ENCODE peak calls at places on chromosome 3, in eight cellular contexts. K, B, A, N, H, R, E and G are unnamed samples.

GRCh38 chr3:17339233-17339632 is 403.2 kb downstream of the TBC1D5 start:
- DNase-seq in E (no peak), B (no peak), N (no peak), H (no peak), K (no peak), A (no peak), R (no peak), G (no peak)

GRCh38 chr3:157066335-157067071 is 93.4 kb downstream of the CCNL1 start:
- DNase-seq in N (no peak), E (no peak), H (no peak), K (peak), A (no peak), B (no peak), R (no peak), G (no peak)

GRCh38 chr3:183212565-183212964 is 40.5 kb upstream of the B3GNT5 start:
- DNase-seq in R (no peak), N (no peak), K (no peak), A (no peak), B (no peak), E (peak), H (no peak), G (peak)

GRCh38 chr3:45984331-45985312 is 11.0 kb downstream of the FYCO1 start:
- DNase-seq in K (peak), E (no peak), A (no peak), N (no peak), H (no peak), B (no peak), R (no peak), G (no peak)

GRCh38 chr3:58093573-58094195 is 85.5 kb downstream of the FLNB start:
- DNase-seq in R (no peak), K (peak), N (no peak), E (no peak), H (no peak), B (peak), A (no peak), G (no peak)

GRCh38 chr3:141737108-141737507 is 990 bp upstream of the RNF7 start:
- DNase-seq in N (no peak), B (no peak), A (no peak), H (no peak), R (no peak), K (no peak), E (no peak), G (no peak)

GRCh38 chr3:44883999-44884431 is 9.6 kb downstream of the TGM4 start:
- DNase-seq in H (no peak), R (peak), E (no peak), K (peak), B (peak), A (no peak), N (no peak), G (no peak)

GRCh38 chr3:160826408-160826807 is 70.4 kb downstream of the PPM1L start:
- DNase-seq in N (no peak), H (no peak), R (no peak), E (no peak), B (no peak), A (no peak), K (no peak), G (no peak)

GRCh38 chr3:126731044-126731443 is 27.0 kb downstream of the CHCHD6 start:
- DNase-seq in B (no peak), H (no peak), A (no peak), E (no peak), K (no peak), R (no peak), N (no peak), G (no peak)

GRCh38 chr3:126146525-126147146 is 33.8 kb downstream of the ALDH1L1 start:
- DNase-seq in E (no peak), N (no peak), K (no peak), B (no peak), R (no peak), A (peak), H (peak), G (no peak)

GRCh38 chr3:178562869-178563232 is 26.6 kb downstream of the KCNMB2 start:
- DNase-seq in N (no peak), B (no peak), K (peak), A (no peak), H (no peak), E (no peak), R (no peak), G (no peak)

GRCh38 chr3:122123885-122124284 is 59.6 kb upstream of the CASR start:
- DNase-seq in A (no peak), H (no peak), N (no peak), E (no peak), K (no peak), B (no peak), R (no peak), G (no peak)

GRCh38 chr3:28328188-28329151 is 20.1 kb upstream of the ZCWPW2 start:
- DNase-seq in B (no peak), R (no peak), K (peak), E (no peak), A (no peak), H (no peak), N (no peak), G (no peak)

GRCh38 chr3:77919244-77919643 is 879.3 kb downstream of the ROBO2 start:
- DNase-seq in R (no peak), B (no peak), H (no peak), K (no peak), A (no peak), N (no peak), E (no peak), G (no peak)

GRCh38 chr3:169813757-169814517 is 1.2 kb upstream of the LRRC34 start:
- DNase-seq in B (no peak), N (no peak), K (no peak), H (peak), A (no peak), E (no peak), R (no peak), G (peak)

GRCh38 chr3:48215876-48216275 is 7.4 kb upstream of the CAMP start:
- DNase-seq in R (no peak), K (no peak), A (no peak), B (no peak), E (peak), N (no peak), H (no peak), G (no peak)

GRCh38 chr3:52350981-52351761 is 35.1 kb downstream of the DNAH1 start:
- DNase-seq in N (no peak), A (peak), R (no peak), K (no peak), B (no peak), H (peak), E (no peak), G (peak)

GRCh38 chr3:115403791-115404190 is 219.5 kb upstream of the GAP43 start:
- DNase-seq in A (no peak), R (no peak), E (no peak), H (no peak), B (no peak), K (no peak), N (no peak), G (no peak)

GRCh38 chr3:33496449-33496848 is 56.2 kb upstream of the UBP1 start:
- DNase-seq in B (no peak), A (no peak), E (no peak), N (no peak), R (no peak), H (no peak), K (no peak), G (no peak)

GRCh38 chr3:33491697-33492096 is 51.5 kb upstream of the UBP1 start:
- DNase-seq in K (no peak), E (no peak), N (no peak), H (no peak), R (no peak), A (no peak), B (no peak), G (no peak)

GRCh38 chr3:33488246-33488645 is 48.0 kb upstream of the UBP1 start:
- DNase-seq in E (no peak), H (no peak), B (no peak), N (no peak), A (no peak), K (no peak), R (no peak), G (no peak)

GRCh38 chr3:33490641-33491241 is 50.5 kb upstream of the UBP1 start:
- DNase-seq in H (no peak), R (no peak), K (no peak), B (no peak), A (no peak), N (no peak), E (no peak), G (no peak)
- TF ChIP-seq CTCF in H (no peak), R (no peak), K (no peak), B (no peak), A (no peak), N (no peak), E (no peak), G (no peak)

DNA sequence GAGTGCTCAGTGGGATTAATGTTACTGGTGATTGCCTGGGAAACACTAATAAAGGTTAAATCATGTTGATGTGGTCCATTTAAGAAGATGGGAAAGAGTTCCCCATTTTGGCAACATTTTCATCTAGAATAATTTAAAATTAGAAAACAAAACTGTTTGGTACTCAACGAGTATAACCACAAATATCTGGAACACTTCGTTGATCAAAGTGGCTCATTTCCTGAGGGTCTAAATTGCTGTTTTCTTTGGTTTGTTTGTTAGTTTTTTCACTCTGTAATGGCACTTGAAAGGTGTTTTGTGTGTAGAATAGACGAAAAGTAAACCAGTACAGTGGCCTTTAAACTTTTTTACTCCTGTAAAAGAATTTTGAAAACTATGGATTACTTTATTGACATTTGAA is 73.9 kb downstream of the BBX start:
- DNase-seq in B (no peak), N (no peak), R (no peak), E (no peak), A (no peak), H (no peak), K (no peak), G (no peak)
- TF ChIP-seq CTCF in B (no peak), N (no peak), R (no peak), E (no peak), A (no peak), H (no peak), K (no peak), G (no peak)

DNA sequence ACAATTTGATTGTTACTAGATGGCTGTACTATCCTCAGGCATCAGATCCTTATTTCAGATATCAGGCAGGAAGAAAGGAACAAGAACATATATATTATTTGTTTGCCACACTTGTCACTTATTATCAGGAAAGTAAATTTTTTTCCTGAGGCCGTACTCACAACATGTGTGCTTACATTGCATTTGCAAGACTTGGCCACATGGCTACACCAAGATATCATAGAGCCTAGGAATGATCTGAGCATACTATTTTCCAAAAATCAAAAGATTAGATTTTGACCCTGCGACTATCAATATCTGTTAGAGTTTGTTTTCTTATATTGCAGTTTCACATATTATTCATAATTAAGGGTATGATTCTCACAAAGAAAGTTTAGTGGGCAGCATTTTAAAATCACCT is 426.2 kb upstream of the BCHE start:
- DNase-seq in E (no peak), B (no peak), K (no peak), A (no peak), N (no peak), R (no peak), H (no peak), G (no peak)
- TF ChIP-seq CTCF in E (no peak), B (peak), K (peak), A (no peak), N (no peak), R (no peak), H (no peak), G (no peak)

GRCh38 chr3:68817243-68817642 is 115.1 kb downstream of the TAFA4 start:
- DNase-seq in R (no peak), K (no peak), E (no peak), A (no peak), N (no peak), B (no peak), H (no peak), G (no peak)

DNA sequence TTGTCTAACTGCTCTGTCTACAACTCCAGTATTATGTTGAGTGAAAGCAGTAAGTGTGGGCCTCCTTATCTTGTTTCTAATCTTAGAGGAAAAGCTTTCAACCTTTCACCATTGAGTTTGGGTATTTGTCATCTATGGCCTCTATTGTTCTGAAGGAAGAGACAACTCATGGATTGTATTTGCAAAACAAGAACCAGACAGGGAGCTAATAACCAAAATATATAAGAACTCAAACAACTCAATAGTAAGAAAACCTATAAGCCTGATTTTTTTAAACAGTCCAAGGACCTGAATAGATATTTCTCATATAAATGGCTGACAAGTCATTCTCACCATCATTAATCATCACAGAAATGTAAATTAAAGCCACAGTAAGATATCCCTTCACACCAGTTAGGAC is 113.0 kb downstream of the TAFA4 start:
- DNase-seq in R (no peak), A (no peak), B (no peak), E (no peak), H (no peak), K (no peak), N (no peak), G (no peak)
- TF ChIP-seq CTCF in R (no peak), A (no peak), B (no peak), E (no peak), H (no peak), K (no peak), N (no peak), G (no peak)

GRCh38 chr3:71989165-71989564 is 204.2 kb upstream of the PROK2 start:
- DNase-seq in R (no peak), H (no peak), A (no peak), K (peak), B (peak), E (no peak), N (no peak), G (peak)

GRCh38 chr3:71990545-71990944 is 205.6 kb upstream of the PROK2 start:
- DNase-seq in R (no peak), B (no peak), K (no peak), N (no peak), A (no peak), E (no peak), H (no peak), G (no peak)

GRCh38 chr3:71987828-71988227 is 202.9 kb upstream of the PROK2 start:
- DNase-seq in H (no peak), A (no peak), N (no peak), B (no peak), K (peak), R (peak), E (no peak), G (no peak)

GRCh38 chr3:71984843-71985594 is 200.1 kb upstream of the PROK2 start:
- DNase-seq in B (no peak), R (no peak), K (no peak), E (no peak), A (no peak), N (no peak), H (no peak), G (no peak)

GRCh38 chr3:71987089-71987735 is 202.3 kb upstream of the PROK2 start:
- DNase-seq in B (peak), E (no peak), N (no peak), R (no peak), K (peak), A (no peak), H (no peak), G (no peak)
- TF ChIP-seq CTCF in B (peak), E (peak), N (peak), R (peak), K (peak), A (peak), H (peak), G (no peak)

DNA sequence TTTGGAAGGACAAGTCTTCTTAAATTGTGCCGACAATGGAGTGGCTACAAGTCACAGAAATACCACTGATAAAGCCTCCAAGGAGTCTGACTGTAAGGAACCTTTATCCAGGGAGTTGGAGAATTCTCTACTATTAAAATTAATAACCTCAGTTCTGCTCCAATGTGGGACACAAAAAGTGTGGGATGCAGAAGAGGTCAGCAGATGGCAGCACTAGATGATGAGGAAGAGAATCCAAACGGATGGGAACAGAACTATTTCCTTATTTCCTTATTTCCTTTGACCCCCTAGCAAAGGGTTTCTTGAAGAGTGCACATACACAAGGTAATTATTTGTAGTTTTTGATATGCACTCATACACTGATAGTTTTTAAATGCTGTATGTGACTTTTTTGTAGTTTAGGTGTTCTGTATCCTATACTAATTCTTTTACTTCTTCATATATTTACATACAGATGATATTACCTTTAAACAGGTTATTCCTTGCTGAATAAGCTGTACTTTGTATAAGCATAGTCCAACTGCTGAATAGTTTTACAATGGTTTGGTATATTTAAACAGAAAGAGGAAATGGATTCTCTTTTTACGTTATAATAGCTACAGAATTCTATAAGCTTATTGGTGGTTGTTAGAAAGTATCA is 25.6 kb upstream of the NLGN1 start:
- DNase-seq in B (peak), H (no peak), E (peak), A (no peak), N (no peak), K (peak), R (no peak), G (no peak)
- TF ChIP-seq CTCF in B (peak), H (peak), E (peak), A (peak), N (peak), K (peak), R (peak), G (peak)

GRCh38 chr3:10289785-10290355 is 2.9 kb downstream of the GHRL start:
- DNase-seq in B (no peak), K (no peak), E (no peak), N (no peak), A (no peak), H (no peak), R (no peak), G (no peak)
- TF ChIP-seq CTCF in B (no peak), K (no peak), E (no peak), N (no peak), A (no peak), H (no peak), R (no peak), G (no peak)

GRCh38 chr3:139982404-139982803 is 47.4 kb downstream of the CLSTN2 start:
- DNase-seq in R (no peak), K (peak), N (no peak), E (no peak), A (no peak), B (no peak), H (no peak), G (no peak)
- TF ChIP-seq CTCF in R (peak), K (peak), N (no peak), E (no peak), A (no peak), B (peak), H (no peak), G (no peak)